ENCODE peak calls at places on chromosomes 3 and 15, in ten cellular contexts. One of them, this sample, is unnamed.

GRCh38 chr3:56904526-56905245 is 102.9 kb upstream of the ARHGEF3 start:
- DNase-seq in M059J: no peak
- DNase-seq in activated T-helper 1 cell treated with Interleukin-2 at 50 U/mL for 16 hours: no peak
- DNase-seq in fibroblast of the conjunctiva: no peak
- DNase-seq in CD8-positive, alpha-beta T cell: no peak
- DNase-seq in foreskin fibroblast: no peak
- DNase-seq in NB4: no peak
- DNase-seq in C1 segment of cervical spinal cord: no peak
- DNase-seq in activated naive CD8-positive, alpha-beta T cell treated with anti-CD3 and anti-CD28 coated beads, Interleukin-2, amount 50 U/mL, for 24 hours: no peak
- DNase-seq in nucleus accumbens: no peak
- DNase-seq in this sample: no peak

GRCh38 chr3:89577517-89578252 is 470.3 kb downstream of the EPHA3 start:
- DNase-seq in nucleus accumbens: no peak
- DNase-seq in M059J: no peak
- DNase-seq in CD8-positive, alpha-beta T cell: no peak
- DNase-seq in fibroblast of the conjunctiva: no peak
- DNase-seq in C1 segment of cervical spinal cord: no peak
- DNase-seq in foreskin fibroblast: no peak
- DNase-seq in activated naive CD8-positive, alpha-beta T cell treated with anti-CD3 and anti-CD28 coated beads, Interleukin-2, amount 50 U/mL, for 24 hours: no peak
- DNase-seq in activated T-helper 1 cell treated with Interleukin-2 at 50 U/mL for 16 hours: no peak
- DNase-seq in NB4: no peak
- DNase-seq in this sample: no peak

GRCh38 chr3:117218709-117219108 is 509.1 kb downstream of the TUSC7 start:
- DNase-seq in C1 segment of cervical spinal cord: no peak
- DNase-seq in M059J: no peak
- DNase-seq in fibroblast of the conjunctiva: no peak
- DNase-seq in activated naive CD8-positive, alpha-beta T cell treated with anti-CD3 and anti-CD28 coated beads, Interleukin-2, amount 50 U/mL, for 24 hours: no peak
- DNase-seq in NB4: no peak
- DNase-seq in CD8-positive, alpha-beta T cell: no peak
- DNase-seq in nucleus accumbens: no peak
- DNase-seq in activated T-helper 1 cell treated with Interleukin-2 at 50 U/mL for 16 hours: no peak
- DNase-seq in foreskin fibroblast: no peak
- DNase-seq in this sample: no peak

GRCh38 chr15:75673426-75674247 is 25.9 kb downstream of the SNX33 start:
- DNase-seq in nucleus accumbens: no peak
- DNase-seq in activated T-helper 1 cell treated with Interleukin-2 at 50 U/mL for 16 hours: no peak
- DNase-seq in foreskin fibroblast: peak; percentile 86
- DNase-seq in fibroblast of the conjunctiva: no peak
- DNase-seq in activated naive CD8-positive, alpha-beta T cell treated with anti-CD3 and anti-CD28 coated beads, Interleukin-2, amount 50 U/mL, for 24 hours: no peak
- DNase-seq in NB4: peak; percentile 98
- DNase-seq in CD8-positive, alpha-beta T cell: no peak
- DNase-seq in M059J: no peak
- DNase-seq in C1 segment of cervical spinal cord: no peak
- DNase-seq in this sample: peak; percentile 68

GRCh38 chr3:45464336-45464809 is 76.0 kb downstream of the LARS2 start:
- DNase-seq in foreskin fibroblast: no peak
- DNase-seq in fibroblast of the conjunctiva: peak; percentile 13
- DNase-seq in CD8-positive, alpha-beta T cell: peak; percentile 8
- DNase-seq in NB4: peak; percentile 75
- DNase-seq in activated naive CD8-positive, alpha-beta T cell treated with anti-CD3 and anti-CD28 coated beads, Interleukin-2, amount 50 U/mL, for 24 hours: peak; percentile 8
- DNase-seq in nucleus accumbens: no peak
- DNase-seq in activated T-helper 1 cell treated with Interleukin-2 at 50 U/mL for 16 hours: no peak
- DNase-seq in M059J: no peak
- DNase-seq in C1 segment of cervical spinal cord: no peak
- DNase-seq in this sample: no peak

GRCh38 chr3:10994311-10994710 is 1.8 kb downstream of the SLC6A1 start:
- DNase-seq in fibroblast of the conjunctiva: no peak
- DNase-seq in foreskin fibroblast: no peak
- DNase-seq in activated T-helper 1 cell treated with Interleukin-2 at 50 U/mL for 16 hours: no peak
- DNase-seq in CD8-positive, alpha-beta T cell: no peak
- DNase-seq in activated naive CD8-positive, alpha-beta T cell treated with anti-CD3 and anti-CD28 coated beads, Interleukin-2, amount 50 U/mL, for 24 hours: no peak
- DNase-seq in C1 segment of cervical spinal cord: peak; percentile 57
- DNase-seq in nucleus accumbens: peak; percentile 66
- DNase-seq in NB4: no peak
- DNase-seq in M059J: no peak
- DNase-seq in this sample: no peak

GRCh38 chr15:75188499-75188898 is 13.2 kb upstream of the C15orf39 start:
- DNase-seq in NB4: no peak
- DNase-seq in M059J: no peak
- DNase-seq in foreskin fibroblast: no peak
- DNase-seq in CD8-positive, alpha-beta T cell: no peak
- DNase-seq in fibroblast of the conjunctiva: no peak
- DNase-seq in activated T-helper 1 cell treated with Interleukin-2 at 50 U/mL for 16 hours: no peak
- DNase-seq in C1 segment of cervical spinal cord: no peak
- DNase-seq in activated naive CD8-positive, alpha-beta T cell treated with anti-CD3 and anti-CD28 coated beads, Interleukin-2, amount 50 U/mL, for 24 hours: no peak
- DNase-seq in nucleus accumbens: no peak
- DNase-seq in this sample: no peak

GRCh38 chr3:70620367-70620766 is 307.9 kb upstream of the MDFIC2 start:
- DNase-seq in activated naive CD8-positive, alpha-beta T cell treated with anti-CD3 and anti-CD28 coated beads, Interleukin-2, amount 50 U/mL, for 24 hours: no peak
- DNase-seq in M059J: no peak
- DNase-seq in NB4: no peak
- DNase-seq in activated T-helper 1 cell treated with Interleukin-2 at 50 U/mL for 16 hours: no peak
- DNase-seq in foreskin fibroblast: no peak
- DNase-seq in fibroblast of the conjunctiva: no peak
- DNase-seq in C1 segment of cervical spinal cord: no peak
- DNase-seq in CD8-positive, alpha-beta T cell: no peak
- DNase-seq in nucleus accumbens: no peak
- DNase-seq in this sample: no peak

GRCh38 chr15:25787855-25788521 is 75.1 kb downstream of the ATP10A start:
- DNase-seq in C1 segment of cervical spinal cord: no peak
- DNase-seq in foreskin fibroblast: peak; percentile 52
- DNase-seq in nucleus accumbens: no peak
- DNase-seq in fibroblast of the conjunctiva: no peak
- DNase-seq in M059J: peak; percentile 24
- DNase-seq in activated T-helper 1 cell treated with Interleukin-2 at 50 U/mL for 16 hours: no peak
- DNase-seq in CD8-positive, alpha-beta T cell: no peak
- DNase-seq in activated naive CD8-positive, alpha-beta T cell treated with anti-CD3 and anti-CD28 coated beads, Interleukin-2, amount 50 U/mL, for 24 hours: no peak
- DNase-seq in NB4: peak; percentile 6
- DNase-seq in this sample: peak; percentile 54

GRCh38 chr3:72163809-72164634 is 379.1 kb upstream of the PROK2 start:
- DNase-seq in activated T-helper 1 cell treated with Interleukin-2 at 50 U/mL for 16 hours: no peak
- DNase-seq in fibroblast of the conjunctiva: no peak
- DNase-seq in M059J: no peak
- DNase-seq in NB4: peak; percentile 83
- DNase-seq in foreskin fibroblast: no peak
- DNase-seq in nucleus accumbens: no peak
- DNase-seq in C1 segment of cervical spinal cord: no peak
- DNase-seq in activated naive CD8-positive, alpha-beta T cell treated with anti-CD3 and anti-CD28 coated beads, Interleukin-2, amount 50 U/mL, for 24 hours: no peak
- DNase-seq in CD8-positive, alpha-beta T cell: no peak
- DNase-seq in this sample: no peak

GRCh38 chr3:150681037-150681436 is 22.7 kb downstream of the ERICH6 start:
- DNase-seq in fibroblast of the conjunctiva: no peak
- DNase-seq in M059J: no peak
- DNase-seq in CD8-positive, alpha-beta T cell: no peak
- DNase-seq in C1 segment of cervical spinal cord: no peak
- DNase-seq in activated T-helper 1 cell treated with Interleukin-2 at 50 U/mL for 16 hours: no peak
- DNase-seq in nucleus accumbens: no peak
- DNase-seq in NB4: no peak
- DNase-seq in foreskin fibroblast: no peak
- DNase-seq in activated naive CD8-positive, alpha-beta T cell treated with anti-CD3 and anti-CD28 coated beads, Interleukin-2, amount 50 U/mL, for 24 hours: no peak
- DNase-seq in this sample: no peak

GRCh38 chr15:39079296-39079834 is 501.5 kb upstream of the THBS1 start:
- DNase-seq in CD8-positive, alpha-beta T cell: no peak
- DNase-seq in foreskin fibroblast: no peak
- DNase-seq in C1 segment of cervical spinal cord: no peak
- DNase-seq in M059J: peak; percentile 90
- DNase-seq in activated naive CD8-positive, alpha-beta T cell treated with anti-CD3 and anti-CD28 coated beads, Interleukin-2, amount 50 U/mL, for 24 hours: no peak
- DNase-seq in NB4: no peak
- DNase-seq in activated T-helper 1 cell treated with Interleukin-2 at 50 U/mL for 16 hours: no peak
- DNase-seq in fibroblast of the conjunctiva: no peak
- DNase-seq in nucleus accumbens: no peak
- DNase-seq in this sample: peak; percentile 48

GRCh38 chr3:191637611-191638010 is 176.6 kb downstream of the PYDC2 start:
- DNase-seq in activated naive CD8-positive, alpha-beta T cell treated with anti-CD3 and anti-CD28 coated beads, Interleukin-2, amount 50 U/mL, for 24 hours: no peak
- DNase-seq in foreskin fibroblast: no peak
- DNase-seq in M059J: no peak
- DNase-seq in activated T-helper 1 cell treated with Interleukin-2 at 50 U/mL for 16 hours: no peak
- DNase-seq in CD8-positive, alpha-beta T cell: no peak
- DNase-seq in C1 segment of cervical spinal cord: no peak
- DNase-seq in fibroblast of the conjunctiva: no peak
- DNase-seq in nucleus accumbens: no peak
- DNase-seq in NB4: no peak
- DNase-seq in this sample: no peak

GRCh38 chr15:85788796-85789495 is 5.8 kb downstream of the KLHL25 start:
- DNase-seq in nucleus accumbens: no peak
- DNase-seq in CD8-positive, alpha-beta T cell: no peak
- DNase-seq in activated T-helper 1 cell treated with Interleukin-2 at 50 U/mL for 16 hours: no peak
- DNase-seq in NB4: peak; percentile 40
- DNase-seq in C1 segment of cervical spinal cord: no peak
- DNase-seq in activated naive CD8-positive, alpha-beta T cell treated with anti-CD3 and anti-CD28 coated beads, Interleukin-2, amount 50 U/mL, for 24 hours: no peak
- DNase-seq in foreskin fibroblast: no peak
- DNase-seq in M059J: no peak
- DNase-seq in fibroblast of the conjunctiva: no peak
- DNase-seq in this sample: no peak

GRCh38 chr15:79450648-79451047 is 18.5 kb downstream of the MINAR1 start:
- DNase-seq in nucleus accumbens: no peak
- DNase-seq in fibroblast of the conjunctiva: no peak
- DNase-seq in C1 segment of cervical spinal cord: no peak
- DNase-seq in M059J: no peak
- DNase-seq in NB4: no peak
- DNase-seq in foreskin fibroblast: no peak
- DNase-seq in CD8-positive, alpha-beta T cell: no peak
- DNase-seq in activated naive CD8-positive, alpha-beta T cell treated with anti-CD3 and anti-CD28 coated beads, Interleukin-2, amount 50 U/mL, for 24 hours: no peak
- DNase-seq in activated T-helper 1 cell treated with Interleukin-2 at 50 U/mL for 16 hours: no peak
- DNase-seq in this sample: no peak

GRCh38 chr15:68580026-68580882 is 1.5 kb downstream of the CORO2B start:
- DNase-seq in nucleus accumbens: no peak
- DNase-seq in M059J: no peak
- DNase-seq in activated T-helper 1 cell treated with Interleukin-2 at 50 U/mL for 16 hours: no peak
- DNase-seq in activated naive CD8-positive, alpha-beta T cell treated with anti-CD3 and anti-CD28 coated beads, Interleukin-2, amount 50 U/mL, for 24 hours: no peak
- DNase-seq in foreskin fibroblast: no peak
- DNase-seq in NB4: no peak
- DNase-seq in C1 segment of cervical spinal cord: no peak
- DNase-seq in fibroblast of the conjunctiva: no peak
- DNase-seq in CD8-positive, alpha-beta T cell: no peak
- DNase-seq in this sample: no peak

GRCh38 chr3:72114773-72115172 is 329.8 kb upstream of the PROK2 start:
- DNase-seq in nucleus accumbens: no peak
- DNase-seq in foreskin fibroblast: no peak
- DNase-seq in activated T-helper 1 cell treated with Interleukin-2 at 50 U/mL for 16 hours: no peak
- DNase-seq in CD8-positive, alpha-beta T cell: no peak
- DNase-seq in C1 segment of cervical spinal cord: no peak
- DNase-seq in activated naive CD8-positive, alpha-beta T cell treated with anti-CD3 and anti-CD28 coated beads, Interleukin-2, amount 50 U/mL, for 24 hours: no peak
- DNase-seq in M059J: no peak
- DNase-seq in NB4: no peak
- DNase-seq in fibroblast of the conjunctiva: no peak
- DNase-seq in this sample: no peak

GRCh38 chr3:184085389-184085852 is 11.4 kb upstream of the HTR3E start:
- DNase-seq in fibroblast of the conjunctiva: no peak
- DNase-seq in activated naive CD8-positive, alpha-beta T cell treated with anti-CD3 and anti-CD28 coated beads, Interleukin-2, amount 50 U/mL, for 24 hours: no peak
- DNase-seq in NB4: peak; percentile 80
- DNase-seq in activated T-helper 1 cell treated with Interleukin-2 at 50 U/mL for 16 hours: no peak
- DNase-seq in foreskin fibroblast: peak; percentile 39
- DNase-seq in CD8-positive, alpha-beta T cell: no peak
- DNase-seq in nucleus accumbens: no peak
- DNase-seq in M059J: peak; percentile 85
- DNase-seq in C1 segment of cervical spinal cord: no peak
- DNase-seq in this sample: peak; percentile 23

GRCh38 chr15:65914981-65915925 is 46.0 kb downstream of the RAB11A start:
- DNase-seq in M059J: no peak
- DNase-seq in foreskin fibroblast: no peak
- DNase-seq in fibroblast of the conjunctiva: no peak
- DNase-seq in activated naive CD8-positive, alpha-beta T cell treated with anti-CD3 and anti-CD28 coated beads, Interleukin-2, amount 50 U/mL, for 24 hours: no peak
- DNase-seq in activated T-helper 1 cell treated with Interleukin-2 at 50 U/mL for 16 hours: no peak
- DNase-seq in NB4: no peak
- DNase-seq in CD8-positive, alpha-beta T cell: no peak
- DNase-seq in C1 segment of cervical spinal cord: no peak
- DNase-seq in nucleus accumbens: no peak
- DNase-seq in this sample: no peak

GRCh38 chr3:195895078-195895899 is 13.1 kb downstream of the TNK2 start:
- DNase-seq in NB4: peak; percentile 72
- DNase-seq in C1 segment of cervical spinal cord: peak; percentile 56
- DNase-seq in nucleus accumbens: peak; percentile 66
- DNase-seq in activated T-helper 1 cell treated with Interleukin-2 at 50 U/mL for 16 hours: peak; percentile 36
- DNase-seq in fibroblast of the conjunctiva: no peak
- DNase-seq in M059J: peak; percentile 76
- DNase-seq in CD8-positive, alpha-beta T cell: peak; percentile 59
- DNase-seq in foreskin fibroblast: no peak
- DNase-seq in activated naive CD8-positive, alpha-beta T cell treated with anti-CD3 and anti-CD28 coated beads, Interleukin-2, amount 50 U/mL, for 24 hours: peak; percentile 76
- DNase-seq in this sample: no peak

GRCh38 chr15:47908950-47909670 is 191.8 kb downstream of the SEMA6D start:
- DNase-seq in activated T-helper 1 cell treated with Interleukin-2 at 50 U/mL for 16 hours: no peak
- DNase-seq in C1 segment of cervical spinal cord: no peak
- DNase-seq in foreskin fibroblast: peak; percentile 3
- DNase-seq in nucleus accumbens: no peak
- DNase-seq in NB4: no peak
- DNase-seq in CD8-positive, alpha-beta T cell: no peak
- DNase-seq in fibroblast of the conjunctiva: no peak
- DNase-seq in M059J: peak; percentile 9
- DNase-seq in activated naive CD8-positive, alpha-beta T cell treated with anti-CD3 and anti-CD28 coated beads, Interleukin-2, amount 50 U/mL, for 24 hours: no peak
- DNase-seq in this sample: no peak

GRCh38 chr3:193014961-193015360 is 97.3 kb upstream of the MB21D2 start:
- DNase-seq in fibroblast of the conjunctiva: no peak
- DNase-seq in activated T-helper 1 cell treated with Interleukin-2 at 50 U/mL for 16 hours: no peak
- DNase-seq in activated naive CD8-positive, alpha-beta T cell treated with anti-CD3 and anti-CD28 coated beads, Interleukin-2, amount 50 U/mL, for 24 hours: no peak
- DNase-seq in NB4: no peak
- DNase-seq in M059J: no peak
- DNase-seq in nucleus accumbens: no peak
- DNase-seq in foreskin fibroblast: no peak
- DNase-seq in C1 segment of cervical spinal cord: no peak
- DNase-seq in CD8-positive, alpha-beta T cell: no peak
- DNase-seq in this sample: no peak

GRCh38 chr15:71237456-71238188 is 122.4 kb downstream of the THSD4 start:
- DNase-seq in NB4: no peak
- DNase-seq in foreskin fibroblast: peak; percentile 92
- DNase-seq in C1 segment of cervical spinal cord: no peak
- DNase-seq in M059J: peak; percentile 95
- DNase-seq in activated T-helper 1 cell treated with Interleukin-2 at 50 U/mL for 16 hours: no peak
- DNase-seq in activated naive CD8-positive, alpha-beta T cell treated with anti-CD3 and anti-CD28 coated beads, Interleukin-2, amount 50 U/mL, for 24 hours: no peak
- DNase-seq in CD8-positive, alpha-beta T cell: no peak
- DNase-seq in nucleus accumbens: no peak
- DNase-seq in fibroblast of the conjunctiva: peak; percentile 81
- DNase-seq in this sample: peak; percentile 95

GRCh38 chr15:39254181-39254580 is 326.7 kb upstream of the THBS1 start:
- DNase-seq in activated naive CD8-positive, alpha-beta T cell treated with anti-CD3 and anti-CD28 coated beads, Interleukin-2, amount 50 U/mL, for 24 hours: no peak
- DNase-seq in CD8-positive, alpha-beta T cell: no peak
- DNase-seq in M059J: no peak
- DNase-seq in activated T-helper 1 cell treated with Interleukin-2 at 50 U/mL for 16 hours: no peak
- DNase-seq in foreskin fibroblast: no peak
- DNase-seq in fibroblast of the conjunctiva: no peak
- DNase-seq in nucleus accumbens: no peak
- DNase-seq in C1 segment of cervical spinal cord: no peak
- DNase-seq in NB4: no peak
- DNase-seq in this sample: no peak

GRCh38 chr15:31326729-31327673 is at the start of gene KLF13:
- DNase-seq in activated naive CD8-positive, alpha-beta T cell treated with anti-CD3 and anti-CD28 coated beads, Interleukin-2, amount 50 U/mL, for 24 hours: no peak
- DNase-seq in nucleus accumbens: peak; percentile 88
- DNase-seq in foreskin fibroblast: peak; percentile 63
- DNase-seq in activated T-helper 1 cell treated with Interleukin-2 at 50 U/mL for 16 hours: peak; percentile 75
- DNase-seq in NB4: no peak
- DNase-seq in M059J: peak; percentile 53
- DNase-seq in C1 segment of cervical spinal cord: no peak
- DNase-seq in fibroblast of the conjunctiva: no peak
- DNase-seq in CD8-positive, alpha-beta T cell: peak; percentile 74
- DNase-seq in this sample: peak; percentile 61

GRCh38 chr15:45399381-45400212 is 21.3 kb upstream of the GATM start:
- DNase-seq in C1 segment of cervical spinal cord: no peak
- DNase-seq in NB4: peak; percentile 55
- DNase-seq in CD8-positive, alpha-beta T cell: no peak
- DNase-seq in foreskin fibroblast: peak; percentile 40
- DNase-seq in activated T-helper 1 cell treated with Interleukin-2 at 50 U/mL for 16 hours: no peak
- DNase-seq in M059J: peak; percentile 62
- DNase-seq in nucleus accumbens: peak; percentile 39
- DNase-seq in fibroblast of the conjunctiva: peak; percentile 51
- DNase-seq in activated naive CD8-positive, alpha-beta T cell treated with anti-CD3 and anti-CD28 coated beads, Interleukin-2, amount 50 U/mL, for 24 hours: no peak
- DNase-seq in this sample: peak; percentile 78

GRCh38 chr3:63652066-63652725 is at the start of gene SNTN:
- DNase-seq in activated T-helper 1 cell treated with Interleukin-2 at 50 U/mL for 16 hours: no peak
- DNase-seq in C1 segment of cervical spinal cord: no peak
- DNase-seq in foreskin fibroblast: no peak
- DNase-seq in M059J: no peak
- DNase-seq in activated naive CD8-positive, alpha-beta T cell treated with anti-CD3 and anti-CD28 coated beads, Interleukin-2, amount 50 U/mL, for 24 hours: no peak
- DNase-seq in fibroblast of the conjunctiva: no peak
- DNase-seq in NB4: no peak
- DNase-seq in CD8-positive, alpha-beta T cell: no peak
- DNase-seq in nucleus accumbens: no peak
- DNase-seq in this sample: no peak

GRCh38 chr15:63902671-63903035 is 68.9 kb upstream of the HERC1 start:
- DNase-seq in activated naive CD8-positive, alpha-beta T cell treated with anti-CD3 and anti-CD28 coated beads, Interleukin-2, amount 50 U/mL, for 24 hours: no peak
- DNase-seq in activated T-helper 1 cell treated with Interleukin-2 at 50 U/mL for 16 hours: no peak
- DNase-seq in foreskin fibroblast: no peak
- DNase-seq in fibroblast of the conjunctiva: no peak
- DNase-seq in M059J: no peak
- DNase-seq in CD8-positive, alpha-beta T cell: no peak
- DNase-seq in nucleus accumbens: no peak
- DNase-seq in C1 segment of cervical spinal cord: no peak
- DNase-seq in NB4: peak; percentile 70
- DNase-seq in this sample: no peak

This sample was measured in fibroblast of lung.